ENCODE peak calls at places on chromosome 20, in eight cellular contexts. One of them, this sample, is unnamed.

GRCh38 chr20:51750037-51750769 is 18.0 kb downstream of the ATP9A start:
- DNase-seq in BJ: peak
- DNase-seq in astrocyte of the spinal cord: peak
- DNase-seq in GM13976: no peak
- DNase-seq in upper lobe of left lung: no peak
- DNase-seq in fibroblast of lung: peak
- DNase-seq in glutamatergic neuron: no peak
- DNase-seq in dorsolateral prefrontal cortex: peak
- DNase-seq in this sample: peak

GRCh38 chr20:16367948-16368560 is 205.2 kb downstream of the KIF16B start:
- DNase-seq in BJ: no peak
- DNase-seq in fibroblast of lung: no peak
- DNase-seq in astrocyte of the spinal cord: no peak
- DNase-seq in glutamatergic neuron: no peak
- DNase-seq in GM13976: no peak
- DNase-seq in upper lobe of left lung: peak
- DNase-seq in dorsolateral prefrontal cortex: no peak
- DNase-seq in this sample: no peak

GRCh38 chr20:11231742-11232141 is 557.9 kb upstream of the JAG1 start:
- DNase-seq in astrocyte of the spinal cord: no peak
- DNase-seq in glutamatergic neuron: no peak
- DNase-seq in GM13976: no peak
- DNase-seq in fibroblast of lung: no peak
- DNase-seq in upper lobe of left lung: no peak
- DNase-seq in BJ: no peak
- DNase-seq in dorsolateral prefrontal cortex: no peak
- DNase-seq in this sample: no peak

GRCh38 chr20:24566656-24567055 is 97.2 kb downstream of the SYNDIG1 start:
- DNase-seq in fibroblast of lung: no peak
- DNase-seq in GM13976: no peak
- DNase-seq in astrocyte of the spinal cord: no peak
- DNase-seq in glutamatergic neuron: no peak
- DNase-seq in BJ: no peak
- DNase-seq in dorsolateral prefrontal cortex: no peak
- DNase-seq in upper lobe of left lung: no peak
- DNase-seq in this sample: no peak

GRCh38 chr20:60057866-60058807 is 99.9 kb downstream of the CDH26 start:
- DNase-seq in upper lobe of left lung: peak
- DNase-seq in GM13976: no peak
- DNase-seq in glutamatergic neuron: peak
- DNase-seq in dorsolateral prefrontal cortex: no peak
- DNase-seq in astrocyte of the spinal cord: peak
- DNase-seq in BJ: no peak
- DNase-seq in fibroblast of lung: peak
- DNase-seq in this sample: no peak

GRCh38 chr20:17651761-17652388 is 30.2 kb downstream of the RRBP1 start:
- DNase-seq in dorsolateral prefrontal cortex: peak
- DNase-seq in upper lobe of left lung: no peak
- DNase-seq in GM13976: peak
- DNase-seq in glutamatergic neuron: no peak
- DNase-seq in BJ: no peak
- DNase-seq in fibroblast of lung: peak
- DNase-seq in astrocyte of the spinal cord: no peak
- DNase-seq in this sample: no peak

GRCh38 chr20:9498322-9498721 is 16.1 kb upstream of the LAMP5 start:
- DNase-seq in dorsolateral prefrontal cortex: no peak
- DNase-seq in BJ: no peak
- DNase-seq in upper lobe of left lung: no peak
- DNase-seq in glutamatergic neuron: no peak
- DNase-seq in GM13976: no peak
- DNase-seq in astrocyte of the spinal cord: no peak
- DNase-seq in fibroblast of lung: peak
- DNase-seq in this sample: no peak

GRCh38 chr20:50724851-50725721 is 6.3 kb upstream of the PARD6B start:
- DNase-seq in GM13976: peak
- DNase-seq in BJ: peak
- DNase-seq in upper lobe of left lung: no peak
- DNase-seq in astrocyte of the spinal cord: peak
- DNase-seq in glutamatergic neuron: no peak
- DNase-seq in dorsolateral prefrontal cortex: peak
- DNase-seq in fibroblast of lung: peak
- DNase-seq in this sample: peak

GRCh38 chr20:36542019-36542488 is 735 bp downstream of the MYL9 start:
- DNase-seq in fibroblast of lung: peak
- DNase-seq in dorsolateral prefrontal cortex: no peak
- DNase-seq in upper lobe of left lung: no peak
- DNase-seq in astrocyte of the spinal cord: no peak
- DNase-seq in GM13976: no peak
- DNase-seq in BJ: no peak
- DNase-seq in glutamatergic neuron: peak
- DNase-seq in this sample: no peak

GRCh38 chr20:19986419-19986818 is 30.7 kb upstream of the NAA20 start:
- DNase-seq in BJ: no peak
- DNase-seq in fibroblast of lung: peak
- DNase-seq in upper lobe of left lung: no peak
- DNase-seq in astrocyte of the spinal cord: peak
- DNase-seq in dorsolateral prefrontal cortex: no peak
- DNase-seq in GM13976: no peak
- DNase-seq in glutamatergic neuron: no peak
- DNase-seq in this sample: no peak

GRCh38 chr20:58416832-58417231 is 27.8 kb downstream of the VAPB start:
- DNase-seq in fibroblast of lung: no peak
- DNase-seq in upper lobe of left lung: no peak
- DNase-seq in BJ: no peak
- DNase-seq in GM13976: no peak
- DNase-seq in glutamatergic neuron: no peak
- DNase-seq in dorsolateral prefrontal cortex: no peak
- DNase-seq in astrocyte of the spinal cord: no peak
- DNase-seq in this sample: no peak

GRCh38 chr20:3681931-3682820 is at the start of gene ADAM33:
- DNase-seq in upper lobe of left lung: peak
- DNase-seq in astrocyte of the spinal cord: no peak
- DNase-seq in dorsolateral prefrontal cortex: no peak
- DNase-seq in fibroblast of lung: peak
- DNase-seq in GM13976: no peak
- DNase-seq in glutamatergic neuron: peak
- DNase-seq in BJ: no peak
- DNase-seq in this sample: no peak
- TF ChIP-seq CTCF in upper lobe of left lung: no peak
- TF ChIP-seq CTCF in astrocyte of the spinal cord: no peak
- TF ChIP-seq CTCF in dorsolateral prefrontal cortex: no peak
- TF ChIP-seq CTCF in fibroblast of lung: no peak
- TF ChIP-seq CTCF in GM13976: no peak
- TF ChIP-seq CTCF in glutamatergic neuron: no peak
- TF ChIP-seq CTCF in BJ: no peak
- TF ChIP-seq CTCF in this sample: no peak

DNA sequence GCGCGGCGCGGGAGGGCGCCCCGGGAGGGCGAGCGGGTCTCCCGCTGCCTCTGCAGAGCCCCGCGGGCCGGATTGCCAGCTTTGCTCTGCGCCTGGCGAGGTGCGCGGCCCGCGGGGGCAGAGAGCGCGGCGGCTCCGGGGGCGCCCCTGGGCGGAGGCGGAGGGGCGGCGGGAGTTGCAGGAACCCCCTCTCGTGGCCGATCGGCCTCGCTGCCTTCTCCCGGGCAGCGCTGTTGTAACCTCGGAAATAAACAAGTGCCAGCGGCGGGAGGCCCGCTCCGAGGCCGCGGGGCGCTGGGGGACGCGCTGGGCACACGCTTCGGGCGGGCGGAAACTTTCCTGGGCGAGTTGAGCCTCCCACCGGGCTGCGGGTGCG is 1.2 kb downstream of the CDH4 start:
- DNase-seq in upper lobe of left lung: peak
- DNase-seq in dorsolateral prefrontal cortex: peak
- DNase-seq in GM13976: no peak
- DNase-seq in glutamatergic neuron: peak
- DNase-seq in fibroblast of lung: peak
- DNase-seq in BJ: no peak
- DNase-seq in astrocyte of the spinal cord: peak
- DNase-seq in this sample: no peak
- TF ChIP-seq CTCF in upper lobe of left lung: no peak
- TF ChIP-seq CTCF in dorsolateral prefrontal cortex: no peak
- TF ChIP-seq CTCF in GM13976: no peak
- TF ChIP-seq CTCF in glutamatergic neuron: no peak
- TF ChIP-seq CTCF in fibroblast of lung: peak
- TF ChIP-seq CTCF in BJ: peak
- TF ChIP-seq CTCF in astrocyte of the spinal cord: peak
- TF ChIP-seq CTCF in this sample: peak

GRCh38 chr20:48839518-48839917 is 11.7 kb upstream of the PREX1 start:
- DNase-seq in astrocyte of the spinal cord: no peak
- DNase-seq in glutamatergic neuron: no peak
- DNase-seq in BJ: no peak
- DNase-seq in fibroblast of lung: no peak
- DNase-seq in GM13976: no peak
- DNase-seq in upper lobe of left lung: no peak
- DNase-seq in dorsolateral prefrontal cortex: no peak
- DNase-seq in this sample: no peak
- TF ChIP-seq CTCF in astrocyte of the spinal cord: no peak
- TF ChIP-seq CTCF in glutamatergic neuron: no peak
- TF ChIP-seq CTCF in BJ: no peak
- TF ChIP-seq CTCF in fibroblast of lung: no peak
- TF ChIP-seq CTCF in GM13976: no peak
- TF ChIP-seq CTCF in upper lobe of left lung: no peak
- TF ChIP-seq CTCF in dorsolateral prefrontal cortex: no peak
- TF ChIP-seq CTCF in this sample: no peak

GRCh38 chr20:711526-711925 is 35.9 kb upstream of the SCRT2 start:
- DNase-seq in upper lobe of left lung: no peak
- DNase-seq in fibroblast of lung: no peak
- DNase-seq in glutamatergic neuron: no peak
- DNase-seq in BJ: no peak
- DNase-seq in astrocyte of the spinal cord: no peak
- DNase-seq in GM13976: no peak
- DNase-seq in dorsolateral prefrontal cortex: no peak
- DNase-seq in this sample: no peak
- TF ChIP-seq CTCF in upper lobe of left lung: no peak
- TF ChIP-seq CTCF in fibroblast of lung: no peak
- TF ChIP-seq CTCF in glutamatergic neuron: no peak
- TF ChIP-seq CTCF in BJ: no peak
- TF ChIP-seq CTCF in astrocyte of the spinal cord: no peak
- TF ChIP-seq CTCF in GM13976: no peak
- TF ChIP-seq CTCF in dorsolateral prefrontal cortex: no peak
- TF ChIP-seq CTCF in this sample: no peak

DNA sequence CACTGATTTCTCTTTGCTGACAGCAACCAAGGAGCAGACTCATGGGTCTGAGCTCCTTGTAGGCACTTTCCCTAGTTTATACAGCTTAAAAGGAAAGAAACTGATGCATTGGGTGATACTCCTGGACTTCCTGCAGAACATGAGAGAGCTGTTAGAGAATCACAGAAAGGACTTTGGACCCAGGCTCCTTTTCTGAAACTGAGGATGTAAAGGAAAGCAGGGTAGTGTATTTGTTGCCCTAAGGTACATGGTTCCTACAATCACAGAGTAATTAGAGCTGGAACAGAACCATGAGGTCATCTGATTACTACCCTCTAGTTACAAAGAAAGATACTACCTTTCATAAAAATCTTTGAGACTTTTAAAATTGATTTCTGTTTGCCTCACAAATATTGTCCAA is 477.1 kb upstream of the SPTLC3 start:
- DNase-seq in fibroblast of lung: no peak
- DNase-seq in GM13976: no peak
- DNase-seq in glutamatergic neuron: no peak
- DNase-seq in upper lobe of left lung: no peak
- DNase-seq in dorsolateral prefrontal cortex: no peak
- DNase-seq in astrocyte of the spinal cord: no peak
- DNase-seq in BJ: no peak
- DNase-seq in this sample: no peak
- TF ChIP-seq CTCF in fibroblast of lung: no peak
- TF ChIP-seq CTCF in GM13976: no peak
- TF ChIP-seq CTCF in glutamatergic neuron: no peak
- TF ChIP-seq CTCF in upper lobe of left lung: no peak
- TF ChIP-seq CTCF in dorsolateral prefrontal cortex: no peak
- TF ChIP-seq CTCF in astrocyte of the spinal cord: no peak
- TF ChIP-seq CTCF in BJ: no peak
- TF ChIP-seq CTCF in this sample: no peak

DNA sequence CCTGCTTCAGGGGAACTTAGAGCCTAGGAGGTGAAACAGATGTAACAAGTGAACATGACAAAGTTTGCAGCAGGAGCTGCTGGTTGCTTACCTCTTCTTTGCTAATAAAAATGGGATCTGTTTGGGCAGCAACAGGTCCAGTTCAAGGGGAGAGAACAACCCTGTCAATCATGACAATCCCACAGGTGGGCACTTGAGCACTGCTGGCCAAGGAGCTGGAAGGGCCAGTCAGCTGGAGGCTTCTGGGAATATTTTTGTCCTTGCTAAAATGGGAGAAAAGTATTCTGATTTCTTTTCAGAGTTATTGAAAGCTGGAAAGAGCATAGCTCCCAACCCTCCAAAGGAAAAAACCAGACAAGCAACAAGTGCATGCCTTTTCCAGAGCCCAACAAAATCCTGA is 477.7 kb upstream of the SULF2 start:
- DNase-seq in glutamatergic neuron: no peak
- DNase-seq in BJ: no peak
- DNase-seq in astrocyte of the spinal cord: no peak
- DNase-seq in fibroblast of lung: no peak
- DNase-seq in GM13976: no peak
- DNase-seq in upper lobe of left lung: no peak
- DNase-seq in dorsolateral prefrontal cortex: no peak
- DNase-seq in this sample: no peak
- TF ChIP-seq CTCF in glutamatergic neuron: no peak
- TF ChIP-seq CTCF in BJ: no peak
- TF ChIP-seq CTCF in astrocyte of the spinal cord: no peak
- TF ChIP-seq CTCF in fibroblast of lung: no peak
- TF ChIP-seq CTCF in GM13976: no peak
- TF ChIP-seq CTCF in upper lobe of left lung: no peak
- TF ChIP-seq CTCF in dorsolateral prefrontal cortex: no peak
- TF ChIP-seq CTCF in this sample: no peak

GRCh38 chr20:5888051-5888450 is 62.3 kb downstream of the TRMT6 start:
- DNase-seq in fibroblast of lung: no peak
- DNase-seq in dorsolateral prefrontal cortex: no peak
- DNase-seq in astrocyte of the spinal cord: no peak
- DNase-seq in glutamatergic neuron: no peak
- DNase-seq in GM13976: no peak
- DNase-seq in BJ: no peak
- DNase-seq in upper lobe of left lung: no peak
- DNase-seq in this sample: no peak

GRCh38 chr20:5886788-5887187 is 63.5 kb downstream of the TRMT6 start:
- DNase-seq in astrocyte of the spinal cord: no peak
- DNase-seq in GM13976: no peak
- DNase-seq in upper lobe of left lung: no peak
- DNase-seq in glutamatergic neuron: no peak
- DNase-seq in fibroblast of lung: peak
- DNase-seq in BJ: no peak
- DNase-seq in dorsolateral prefrontal cortex: no peak
- DNase-seq in this sample: no peak

GRCh38 chr20:5887386-5887785 is 62.9 kb downstream of the TRMT6 start:
- DNase-seq in dorsolateral prefrontal cortex: no peak
- DNase-seq in BJ: no peak
- DNase-seq in glutamatergic neuron: no peak
- DNase-seq in astrocyte of the spinal cord: no peak
- DNase-seq in GM13976: no peak
- DNase-seq in fibroblast of lung: no peak
- DNase-seq in upper lobe of left lung: no peak
- DNase-seq in this sample: no peak

GRCh38 chr20:5884465-5885335 is 65.6 kb downstream of the TRMT6 start:
- DNase-seq in fibroblast of lung: no peak
- DNase-seq in astrocyte of the spinal cord: no peak
- DNase-seq in dorsolateral prefrontal cortex: no peak
- DNase-seq in upper lobe of left lung: no peak
- DNase-seq in GM13976: no peak
- DNase-seq in glutamatergic neuron: no peak
- DNase-seq in BJ: no peak
- DNase-seq in this sample: no peak

GRCh38 chr20:5885866-5886265 is 64.5 kb downstream of the TRMT6 start:
- DNase-seq in dorsolateral prefrontal cortex: no peak
- DNase-seq in GM13976: no peak
- DNase-seq in fibroblast of lung: no peak
- DNase-seq in astrocyte of the spinal cord: peak
- DNase-seq in glutamatergic neuron: no peak
- DNase-seq in upper lobe of left lung: no peak
- DNase-seq in BJ: no peak
- DNase-seq in this sample: no peak
- TF ChIP-seq CTCF in dorsolateral prefrontal cortex: no peak
- TF ChIP-seq CTCF in GM13976: no peak
- TF ChIP-seq CTCF in fibroblast of lung: no peak
- TF ChIP-seq CTCF in astrocyte of the spinal cord: peak
- TF ChIP-seq CTCF in glutamatergic neuron: no peak
- TF ChIP-seq CTCF in upper lobe of left lung: no peak
- TF ChIP-seq CTCF in BJ: no peak
- TF ChIP-seq CTCF in this sample: no peak